ENCODE peak calls at places on chromosomes 5 and 9, in five cellular contexts. V is iPS DF 6.9, Q is ACHN, G is astrocyte of the hippocampus, K is frontal cortex. D is an unnamed sample.

GRCh38 chr9:77864096-77864889 is 167.3 kb downstream of the GNAQ start:
- DNase-seq in V (no peak), Q (no peak), G (no peak), K (no peak), D (no peak)

GRCh38 chr5:57335092-57335491 is 147.5 kb downstream of the ACTBL2 start:
- DNase-seq in V (no peak), Q (no peak), G (peak; percentile 71), K (no peak), D (peak; percentile 56)

GRCh38 chr9:114424126-114424525 is 36.3 kb upstream of the AKNA start:
- DNase-seq in V (no peak), Q (no peak), G (no peak), K (no peak), D (no peak)

GRCh38 chr9:109604036-109604600 is 106.0 kb upstream of the PTPN3 start:
- DNase-seq in V (no peak), Q (no peak), G (no peak), K (no peak), D (no peak)

GRCh38 chr5:126777257-126777973 is 479 bp downstream of the LMNB1 start:
- DNase-seq in V (no peak), Q (peak; percentile 51), G (peak; percentile 86), K (peak; percentile 47), D (peak; percentile 84)

GRCh38 chr5:126492939-126493338 is 69.7 kb downstream of the GRAMD2B start:
- DNase-seq in V (no peak), Q (peak; percentile 14), G (no peak), K (no peak), D (no peak)

GRCh38 chr5:949275-949543 is 56.5 kb downstream of the TRIP13 start:
- DNase-seq in V (no peak), Q (no peak), G (no peak), K (no peak), D (no peak)

GRCh38 chr5:65506961-65507360 is 25.2 kb upstream of the ADAMTS6 start:
- DNase-seq in V (no peak), Q (no peak), G (peak; percentile 35), K (no peak), D (no peak)

GRCh38 chr5:154608531-154609011 is 130.5 kb upstream of the HAND1 start:
- DNase-seq in V (no peak), Q (no peak), G (no peak), K (no peak), D (no peak)

GRCh38 chr5:38107096-38107495 is 151.3 kb upstream of the EGFLAM start:
- DNase-seq in V (no peak), Q (no peak), G (no peak), K (no peak), D (no peak)

GRCh38 chr9:81613002-81613750 is 76.2 kb downstream of the TLE1 start:
- DNase-seq in V (no peak), Q (no peak), G (no peak), K (peak; percentile 43), D (no peak)

GRCh38 chr5:32365623-32366022 is 52.9 kb upstream of the MTMR12 start:
- DNase-seq in V (no peak), Q (no peak), G (no peak), K (no peak), D (no peak)

GRCh38 chr9:93223241-93224180 is 39.6 kb downstream of the WNK2 start:
- DNase-seq in V (no peak), Q (peak; percentile 2), G (peak; percentile 94), K (no peak), D (peak; percentile 19)

GRCh38 chr9:121637441-121638222 is 13.8 kb upstream of the DAB2IP start:
- DNase-seq in V (no peak), Q (peak; percentile 38), G (peak; percentile 17), K (peak; percentile 57), D (no peak)

GRCh38 chr5:1288439-1289335 is 6.2 kb downstream of the TERT start:
- DNase-seq in V (no peak), Q (no peak), G (no peak), K (no peak), D (no peak)

GRCh38 chr9:96331236-96331947 is 29.4 kb upstream of the HSD17B3 start:
- DNase-seq in V (no peak), Q (peak; percentile 41), G (peak; percentile 55), K (no peak), D (no peak)

GRCh38 chr5:112776301-112776856 is 38.7 kb downstream of the APC start:
- DNase-seq in V (no peak), Q (peak; percentile 2), G (peak; percentile 52), K (no peak), D (no peak)

GRCh38 chr5:67447732-67448131 is 251.1 kb upstream of the CD180 start:
- DNase-seq in V (no peak), Q (no peak), G (no peak), K (no peak), D (no peak)

GRCh38 chr5:37501152-37501551 is 122.0 kb downstream of the WDR70 start:
- DNase-seq in V (no peak), Q (no peak), G (no peak), K (no peak), D (no peak)

GRCh38 chr9:17837931-17838330 is 259.1 kb downstream of the SH3GL2 start:
- DNase-seq in V (no peak), Q (no peak), G (no peak), K (no peak), D (no peak)

GRCh38 chr9:19663554-19663953 is 125.3 kb downstream of the SLC24A2 start:
- DNase-seq in V (no peak), Q (no peak), G (no peak), K (no peak), D (no peak)

GRCh38 chr9:98429613-98430012 is 174.2 kb upstream of the TBC1D2 start:
- DNase-seq in V (no peak), Q (no peak), G (no peak), K (no peak), D (no peak)

GRCh38 chr5:150058480-150059126 is 27.8 kb downstream of the CSF1R start:
- DNase-seq in V (no peak), Q (peak; percentile 50), G (peak; percentile 30), K (no peak), D (no peak)

GRCh38 chr5:68134033-68134668 is 81.4 kb upstream of the PIK3R1 start:
- DNase-seq in V (no peak), Q (no peak), G (no peak), K (no peak), D (no peak)

GRCh38 chr9:125968975-125969374 is 221.8 kb downstream of the PBX3 start:
- DNase-seq in V (no peak), Q (no peak), G (no peak), K (no peak), D (no peak)